ENCODE peak calls at places on chromosome 3, in nine cellular contexts. B is IMR-90, Q is MM.1S, J is sigmoid colon, K is coronary artery, D is GM23248, Z is psoas muscle, T is GM12865, R is HepG2. V is an unnamed sample.

GRCh38 chr3:160210799-160211221 is 14.4 kb upstream of the C3orf80 start:
- DNase-seq in B (peak), Q (peak), J (no peak), K (no peak), D (peak), Z (no peak), T (peak), R (peak), V (peak)

GRCh38 chr3:50189274-50189673 is 2.1 kb upstream of the GNAT1 start:
- DNase-seq in B (peak), Q (peak), J (peak), K (peak), D (peak), Z (peak), T (peak), R (peak), V (peak)

GRCh38 chr3:52831500-52832301 is 1.2 kb upstream of the ITIH4 start:
- DNase-seq in B (peak), Q (no peak), J (peak), K (peak), D (peak), Z (peak), T (no peak), R (peak), V (no peak)

GRCh38 chr3:87236093-87236492 is 9.0 kb downstream of the CHMP2B start:
- DNase-seq in B (no peak), Q (no peak), J (no peak), K (no peak), D (no peak), Z (no peak), T (no peak), R (no peak), V (no peak)

GRCh38 chr3:149678365-149678948 is 20.6 kb upstream of the WWTR1 start:
- DNase-seq in B (no peak), Q (no peak), J (no peak), K (no peak), D (no peak), Z (no peak), T (no peak), R (no peak), V (no peak)

GRCh38 chr3:159829056-159829995 is 159.3 kb upstream of the IL12A start:
- DNase-seq in B (peak), Q (no peak), J (peak), K (no peak), D (peak), Z (peak), T (no peak), R (peak), V (no peak)

GRCh38 chr3:65576942-65577341 is 461.8 kb downstream of the MAGI1 start:
- DNase-seq in B (peak), Q (no peak), J (no peak), K (no peak), D (peak), Z (no peak), T (no peak), R (no peak), V (no peak)

GRCh38 chr3:175608351-175608750 is 749.2 kb downstream of the NAALADL2 start:
- DNase-seq in B (no peak), Q (no peak), J (no peak), K (no peak), D (no peak), Z (no peak), T (no peak), R (no peak), V (no peak)

GRCh38 chr3:63934041-63934440 is 21.9 kb upstream of the SCAANT1 start:
- DNase-seq in B (no peak), Q (no peak), J (no peak), K (no peak), D (peak), Z (peak), T (no peak), R (no peak), V (no peak)

GRCh38 chr3:177528306-177529070 is 331.2 kb upstream of the TBL1XR1 start:
- DNase-seq in B (peak), Q (no peak), J (no peak), K (no peak), D (peak), Z (no peak), T (no peak), R (no peak), V (no peak)

GRCh38 chr3:160180581-160181216 is 44.5 kb upstream of the C3orf80 start:
- DNase-seq in B (no peak), Q (no peak), J (peak), K (no peak), D (peak), Z (no peak), T (no peak), R (no peak), V (no peak)

GRCh38 chr3:142691527-142691926 is 32.3 kb upstream of the TRPC1 start:
- DNase-seq in B (no peak), Q (no peak), J (no peak), K (no peak), D (no peak), Z (no peak), T (no peak), R (no peak), V (no peak)

GRCh38 chr3:27141668-27142067 is 227.5 kb downstream of the NEK10 start:
- DNase-seq in B (no peak), Q (no peak), J (no peak), K (no peak), D (no peak), Z (no peak), T (peak), R (no peak), V (no peak)

GRCh38 chr3:125107861-125108567 is 52.2 kb upstream of the HEG1 start:
- DNase-seq in B (peak), Q (no peak), J (no peak), K (no peak), D (peak), Z (no peak), T (peak), R (no peak), V (no peak)

GRCh38 chr3:191379473-191379872 is 49.1 kb upstream of the UTS2B start:
- DNase-seq in B (no peak), Q (peak), J (no peak), K (no peak), D (no peak), Z (no peak), T (no peak), R (no peak), V (peak)

GRCh38 chr3:20240154-20240883 is 54.3 kb upstream of the SGO1 start:
- DNase-seq in B (no peak), Q (no peak), J (no peak), K (no peak), D (peak), Z (no peak), T (no peak), R (no peak), V (no peak)

GRCh38 chr3:126424751-126425150 is 30.0 kb downstream of the CFAP100 start:
- DNase-seq in B (no peak), Q (no peak), J (peak), K (no peak), D (no peak), Z (no peak), T (no peak), R (no peak), V (no peak)

GRCh38 chr3:101867521-101867920 is 18.2 kb downstream of the NFKBIZ start:
- DNase-seq in B (no peak), Q (no peak), J (no peak), K (no peak), D (no peak), Z (no peak), T (no peak), R (no peak), V (no peak)

GRCh38 chr3:187963677-187964385 is 190.1 kb upstream of the LPP start:
- DNase-seq in B (no peak), Q (no peak), J (no peak), K (no peak), D (peak), Z (no peak), T (no peak), R (no peak), V (no peak)

GRCh38 chr3:16130066-16130465 is 44.4 kb upstream of the GALNT15 start:
- DNase-seq in B (peak), Q (no peak), J (no peak), K (no peak), D (peak), Z (peak), T (no peak), R (peak), V (no peak)

GRCh38 chr3:133117342-133117741 is 79.2 kb downstream of the TMEM108 start:
- DNase-seq in B (no peak), Q (no peak), J (no peak), K (no peak), D (no peak), Z (no peak), T (no peak), R (no peak), V (no peak)

GRCh38 chr3:168885028-168885427 is 778.5 kb downstream of the MECOM start:
- DNase-seq in B (peak), Q (no peak), J (no peak), K (no peak), D (peak), Z (no peak), T (no peak), R (no peak), V (no peak)

GRCh38 chr3:123750659-123751420 is 133.3 kb downstream of the MYLK start:
- DNase-seq in B (peak), Q (no peak), J (no peak), K (no peak), D (peak), Z (no peak), T (no peak), R (peak), V (no peak)

GRCh38 chr3:172084871-172085556 is 45.6 kb downstream of the FNDC3B start:
- DNase-seq in B (peak), Q (peak), J (no peak), K (no peak), D (peak), Z (no peak), T (no peak), R (no peak), V (no peak)

GRCh38 chr3:18372786-18373405 is 52.2 kb downstream of the SATB1 start:
- DNase-seq in B (no peak), Q (no peak), J (no peak), K (no peak), D (no peak), Z (no peak), T (no peak), R (no peak), V (peak)

GRCh38 chr3:197088370-197088769 is 58.8 kb upstream of the MELTF start:
- DNase-seq in B (no peak), Q (no peak), J (no peak), K (no peak), D (no peak), Z (no peak), T (no peak), R (no peak), V (no peak)

GRCh38 chr3:100682854-100683760 is 26.2 kb upstream of the TFG start:
- DNase-seq in B (no peak), Q (no peak), J (no peak), K (no peak), D (no peak), Z (no peak), T (no peak), R (no peak), V (no peak)

GRCh38 chr3:115322901-115323300 is 175.8 kb upstream of the ZBTB20 start:
- DNase-seq in B (no peak), Q (no peak), J (no peak), K (no peak), D (no peak), Z (no peak), T (no peak), R (no peak), V (no peak)

GRCh38 chr3:187150599-187150998 is 11.3 kb upstream of the RPL39L start:
- DNase-seq in B (no peak), Q (peak), J (no peak), K (no peak), D (no peak), Z (no peak), T (peak), R (peak), V (peak)

GRCh38 chr3:30616347-30617027 is 10.1 kb downstream of the TGFBR2 start:
- DNase-seq in B (no peak), Q (no peak), J (no peak), K (no peak), D (no peak), Z (no peak), T (no peak), R (no peak), V (no peak)

GRCh38 chr3:188571531-188572115 is 417.7 kb downstream of the LPP start:
- DNase-seq in B (no peak), Q (no peak), J (no peak), K (no peak), D (no peak), Z (no peak), T (no peak), R (no peak), V (no peak)

GRCh38 chr3:129277829-129278271 is 820 bp upstream of the HMCES start:
- DNase-seq in B (peak), Q (no peak), J (no peak), K (no peak), D (peak), Z (no peak), T (no peak), R (no peak), V (no peak)

GRCh38 chr3:62587579-62588031 is 214.3 kb upstream of the FEZF2 start:
- DNase-seq in B (peak), Q (no peak), J (no peak), K (no peak), D (peak), Z (no peak), T (no peak), R (no peak), V (no peak)

GRCh38 chr3:58568572-58569286 is 8.5 kb downstream of the FAM107A start:
- DNase-seq in B (peak), Q (peak), J (peak), K (peak), D (peak), Z (peak), T (peak), R (peak), V (peak)

GRCh38 chr3:187066228-187066995 is 72.9 kb downstream of the RPL39L start:
- DNase-seq in B (peak), Q (peak), J (no peak), K (no peak), D (peak), Z (no peak), T (peak), R (peak), V (peak)

GRCh38 chr3:171026584-171027293 is at the start of gene SLC2A2:
- DNase-seq in B (no peak), Q (no peak), J (no peak), K (no peak), D (no peak), Z (no peak), T (no peak), R (peak), V (no peak)

GRCh38 chr3:13085081-13085845 is 12.0 kb upstream of the IQSEC1 start:
- DNase-seq in B (no peak), Q (no peak), J (no peak), K (no peak), D (no peak), Z (no peak), T (no peak), R (no peak), V (no peak)

GRCh38 chr3:58720526-58720925 is 54.0 kb upstream of the FAM3D start:
- DNase-seq in B (no peak), Q (no peak), J (no peak), K (no peak), D (no peak), Z (no peak), T (no peak), R (no peak), V (no peak)

GRCh38 chr3:153330891-153331290 is 168.9 kb downstream of the RAP2B start:
- DNase-seq in B (peak), Q (no peak), J (no peak), K (no peak), D (peak), Z (no peak), T (no peak), R (no peak), V (no peak)

GRCh38 chr3:64152676-64153466 is 72.4 kb downstream of the PRICKLE2 start:
- DNase-seq in B (no peak), Q (no peak), J (no peak), K (no peak), D (no peak), Z (no peak), T (no peak), R (no peak), V (no peak)

DNA sequence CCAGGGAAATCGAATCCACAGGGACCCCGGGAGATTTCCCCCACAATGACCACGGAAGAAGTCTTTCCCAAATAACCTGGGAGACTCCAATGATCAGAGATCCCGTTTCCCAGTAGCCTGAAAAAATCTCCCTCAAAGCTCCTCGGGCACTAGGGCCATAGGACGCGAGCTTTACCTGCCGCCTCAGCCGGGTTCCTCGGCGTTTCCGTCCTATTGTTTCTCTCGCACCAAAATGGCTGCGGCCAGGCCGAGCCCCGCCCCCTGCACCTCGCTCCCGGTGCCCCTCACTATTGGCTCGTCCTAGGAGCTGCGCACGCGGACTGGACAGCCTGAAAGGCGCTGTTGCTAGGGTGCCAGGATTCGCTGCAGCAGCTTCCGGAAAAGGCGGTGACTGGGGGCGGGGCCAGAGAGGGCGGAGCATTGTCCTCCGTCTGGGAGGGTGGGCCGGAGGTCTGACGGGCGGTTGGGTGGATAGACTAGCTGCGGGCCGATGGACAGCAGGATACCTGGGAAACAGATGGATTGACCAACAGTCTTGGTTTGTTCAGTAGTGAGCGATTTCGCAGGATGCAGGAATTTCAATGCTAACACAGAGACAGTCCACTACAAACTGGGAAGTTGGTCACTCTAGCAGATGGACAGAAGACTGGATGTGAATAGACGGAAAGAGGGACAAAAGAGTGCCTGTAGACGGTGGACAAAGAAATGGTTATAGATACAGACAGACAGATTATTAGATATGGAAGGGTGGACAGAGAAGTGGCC is at the start of gene IP6K2:
- DNase-seq in B (peak), Q (peak), J (peak), K (peak), D (peak), Z (peak), T (peak), R (peak), V (peak)
- H3K4me3 ChIP-seq in B (peak), Q (peak), J (peak), K (peak), D (peak), Z (peak), T (peak), R (peak), V (peak)

DNA sequence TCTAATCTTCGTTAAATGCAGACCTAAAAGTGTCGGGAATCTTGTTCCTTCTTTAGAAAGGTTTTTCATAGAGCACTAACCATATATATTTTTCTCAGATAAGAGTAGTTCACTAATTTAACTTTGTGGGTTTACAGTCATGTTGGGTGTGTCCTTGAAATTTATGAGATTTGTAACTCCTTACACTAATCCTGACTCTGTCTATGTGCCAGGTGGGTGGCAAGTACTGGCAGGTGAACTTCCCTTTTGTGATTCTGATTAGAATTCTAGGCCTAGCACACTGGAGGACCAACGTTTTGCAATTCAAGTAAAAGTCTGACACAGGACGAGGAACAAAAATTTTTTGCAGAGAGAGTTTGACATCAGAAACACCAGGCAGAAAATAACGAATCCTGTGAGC is 220.1 kb downstream of the P3H2 start:
- DNase-seq in B (no peak), Q (no peak), J (no peak), K (no peak), D (no peak), Z (no peak), T (no peak), R (no peak), V (no peak)
- H3K4me3 ChIP-seq in B (no peak), Q (no peak), J (no peak), K (no peak), D (no peak), Z (no peak), T (no peak), R (no peak), V (no peak)

GRCh38 chr3:195247086-195247862 is 23.7 kb downstream of the XXYLT1 start:
- DNase-seq in B (no peak), Q (no peak), J (no peak), K (peak), D (no peak), Z (no peak), T (no peak), R (no peak), V (no peak)
- H3K4me3 ChIP-seq in B (no peak), Q (no peak), J (no peak), K (no peak), D (no peak), Z (no peak), T (no peak), R (no peak), V (no peak)

GRCh38 chr3:144031938-144032337 is 60.3 kb downstream of the DIPK2A start:
- DNase-seq in B (no peak), Q (no peak), J (peak), K (peak), D (peak), Z (peak), T (no peak), R (no peak), V (no peak)

GRCh38 chr3:144032531-144033234 is 61.1 kb downstream of the DIPK2A start:
- DNase-seq in B (no peak), Q (no peak), J (no peak), K (no peak), D (no peak), Z (no peak), T (peak), R (no peak), V (no peak)

GRCh38 chr3:144033235-144033579 is 61.6 kb downstream of the DIPK2A start:
- DNase-seq in B (no peak), Q (no peak), J (no peak), K (no peak), D (no peak), Z (no peak), T (no peak), R (no peak), V (no peak)

GRCh38 chr3:144029769-144030168 is 58.1 kb downstream of the DIPK2A start:
- DNase-seq in B (no peak), Q (no peak), J (no peak), K (no peak), D (no peak), Z (no peak), T (no peak), R (no peak), V (no peak)

DNA sequence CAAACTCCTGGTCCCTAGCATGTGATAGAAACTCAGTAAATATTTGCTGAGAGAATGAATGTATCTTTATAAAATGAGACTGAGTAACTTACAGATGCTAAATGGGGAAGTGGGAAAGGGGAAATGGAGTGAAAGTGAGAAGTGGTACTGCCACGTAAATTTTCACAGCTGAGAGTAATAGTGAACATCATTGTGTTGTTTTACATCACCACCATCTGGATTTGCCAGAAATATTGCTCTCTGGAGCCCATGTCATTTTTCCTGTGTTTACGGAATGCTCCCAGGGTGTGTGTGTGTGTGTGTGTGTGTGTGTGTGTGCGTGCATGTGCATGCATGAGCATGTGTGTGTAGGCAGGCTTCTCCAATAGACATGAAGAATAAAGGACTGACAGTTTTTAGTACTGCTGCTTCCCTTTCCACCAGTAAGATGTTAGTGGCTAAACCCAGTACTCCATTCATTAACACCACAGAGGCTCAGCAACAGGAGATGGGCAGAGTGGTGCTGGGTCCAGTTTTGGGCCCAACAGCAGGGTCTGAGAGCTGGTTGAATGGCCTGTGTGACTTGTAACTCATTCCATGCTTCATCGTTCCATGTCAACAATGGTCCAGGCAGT is 57.3 kb downstream of the DIPK2A start:
- DNase-seq in B (no peak), Q (no peak), J (no peak), K (no peak), D (no peak), Z (no peak), T (peak), R (no peak), V (no peak)
- H3K4me3 ChIP-seq in B (no peak), Q (no peak), J (no peak), K (no peak), D (no peak), Z (no peak), T (no peak), R (no peak), V (no peak)

V was measured in Jurkat, Clone E6-1.